ENCODE peak calls at places on chromosome 9, in eight cellular contexts. One of them, this sample, is unnamed.

GRCh38 chr9:128225770-128226753 is 22.9 kb downstream of the DNM1 start:
- DNase-seq in adrenal gland: no peak
- DNase-seq in left cardiac atrium: no peak
- DNase-seq in nephron progenitor cell: no peak
- DNase-seq in AG04449: no peak
- DNase-seq in activated CD8-positive, alpha-beta memory T cell treated with anti-CD3 and anti-CD28 coated beads for 1 hour: no peak
- DNase-seq in NCI-H510A treated with DMSO at 0.1 percent for 48 hours: no peak
- DNase-seq in HCEC 1CT: no peak
- DNase-seq in this sample: no peak

GRCh38 chr9:86944974-86945867 is 2.1 kb downstream of the GAS1 start:
- DNase-seq in HCEC 1CT: peak
- DNase-seq in NCI-H510A treated with DMSO at 0.1 percent for 48 hours: no peak
- DNase-seq in nephron progenitor cell: peak
- DNase-seq in adrenal gland: no peak
- DNase-seq in AG04449: no peak
- DNase-seq in left cardiac atrium: peak
- DNase-seq in activated CD8-positive, alpha-beta memory T cell treated with anti-CD3 and anti-CD28 coated beads for 1 hour: no peak
- DNase-seq in this sample: peak

GRCh38 chr9:28650327-28650726 is 1077.0 kb upstream of the C9orf72 start:
- DNase-seq in left cardiac atrium: no peak
- DNase-seq in AG04449: no peak
- DNase-seq in HCEC 1CT: no peak
- DNase-seq in adrenal gland: no peak
- DNase-seq in NCI-H510A treated with DMSO at 0.1 percent for 48 hours: no peak
- DNase-seq in nephron progenitor cell: no peak
- DNase-seq in activated CD8-positive, alpha-beta memory T cell treated with anti-CD3 and anti-CD28 coated beads for 1 hour: no peak
- DNase-seq in this sample: no peak

GRCh38 chr9:81132796-81133195 is 556.6 kb downstream of the TLE1 start:
- DNase-seq in HCEC 1CT: no peak
- DNase-seq in left cardiac atrium: no peak
- DNase-seq in NCI-H510A treated with DMSO at 0.1 percent for 48 hours: no peak
- DNase-seq in nephron progenitor cell: no peak
- DNase-seq in AG04449: no peak
- DNase-seq in activated CD8-positive, alpha-beta memory T cell treated with anti-CD3 and anti-CD28 coated beads for 1 hour: no peak
- DNase-seq in adrenal gland: no peak
- DNase-seq in this sample: no peak

GRCh38 chr9:34170252-34170915 is 8.5 kb upstream of the UBAP1 start:
- DNase-seq in HCEC 1CT: no peak
- DNase-seq in activated CD8-positive, alpha-beta memory T cell treated with anti-CD3 and anti-CD28 coated beads for 1 hour: no peak
- DNase-seq in left cardiac atrium: no peak
- DNase-seq in adrenal gland: no peak
- DNase-seq in nephron progenitor cell: no peak
- DNase-seq in NCI-H510A treated with DMSO at 0.1 percent for 48 hours: no peak
- DNase-seq in AG04449: no peak
- DNase-seq in this sample: peak

GRCh38 chr9:110143969-110144545 is 63.9 kb downstream of the C9orf152 start:
- DNase-seq in nephron progenitor cell: no peak
- DNase-seq in activated CD8-positive, alpha-beta memory T cell treated with anti-CD3 and anti-CD28 coated beads for 1 hour: no peak
- DNase-seq in left cardiac atrium: no peak
- DNase-seq in adrenal gland: no peak
- DNase-seq in HCEC 1CT: no peak
- DNase-seq in NCI-H510A treated with DMSO at 0.1 percent for 48 hours: no peak
- DNase-seq in AG04449: no peak
- DNase-seq in this sample: no peak

GRCh38 chr9:133716564-133717112 is 21.5 kb downstream of the SARDH start:
- DNase-seq in adrenal gland: no peak
- DNase-seq in activated CD8-positive, alpha-beta memory T cell treated with anti-CD3 and anti-CD28 coated beads for 1 hour: no peak
- DNase-seq in HCEC 1CT: no peak
- DNase-seq in left cardiac atrium: peak
- DNase-seq in NCI-H510A treated with DMSO at 0.1 percent for 48 hours: no peak
- DNase-seq in nephron progenitor cell: no peak
- DNase-seq in AG04449: no peak
- DNase-seq in this sample: peak

GRCh38 chr9:88531920-88532319 is 3.1 kb upstream of the NXNL2 start:
- DNase-seq in nephron progenitor cell: peak
- DNase-seq in AG04449: no peak
- DNase-seq in adrenal gland: no peak
- DNase-seq in left cardiac atrium: no peak
- DNase-seq in HCEC 1CT: no peak
- DNase-seq in NCI-H510A treated with DMSO at 0.1 percent for 48 hours: no peak
- DNase-seq in activated CD8-positive, alpha-beta memory T cell treated with anti-CD3 and anti-CD28 coated beads for 1 hour: no peak
- DNase-seq in this sample: no peak

GRCh38 chr9:109290385-109290784 is 30.5 kb downstream of the EPB41L4B start:
- DNase-seq in adrenal gland: no peak
- DNase-seq in left cardiac atrium: no peak
- DNase-seq in NCI-H510A treated with DMSO at 0.1 percent for 48 hours: no peak
- DNase-seq in HCEC 1CT: no peak
- DNase-seq in nephron progenitor cell: no peak
- DNase-seq in activated CD8-positive, alpha-beta memory T cell treated with anti-CD3 and anti-CD28 coated beads for 1 hour: no peak
- DNase-seq in AG04449: no peak
- DNase-seq in this sample: no peak

GRCh38 chr9:103304797-103305196 is 309.7 kb downstream of the CYLC2 start:
- DNase-seq in NCI-H510A treated with DMSO at 0.1 percent for 48 hours: no peak
- DNase-seq in activated CD8-positive, alpha-beta memory T cell treated with anti-CD3 and anti-CD28 coated beads for 1 hour: no peak
- DNase-seq in HCEC 1CT: no peak
- DNase-seq in left cardiac atrium: no peak
- DNase-seq in AG04449: no peak
- DNase-seq in nephron progenitor cell: no peak
- DNase-seq in adrenal gland: no peak
- DNase-seq in this sample: no peak

GRCh38 chr9:18452276-18452675 is 21.7 kb upstream of the ADAMTSL1 start:
- DNase-seq in HCEC 1CT: no peak
- DNase-seq in left cardiac atrium: no peak
- DNase-seq in AG04449: no peak
- DNase-seq in activated CD8-positive, alpha-beta memory T cell treated with anti-CD3 and anti-CD28 coated beads for 1 hour: no peak
- DNase-seq in NCI-H510A treated with DMSO at 0.1 percent for 48 hours: no peak
- DNase-seq in nephron progenitor cell: no peak
- DNase-seq in adrenal gland: no peak
- DNase-seq in this sample: no peak

GRCh38 chr9:84266087-84266561 is 74.4 kb downstream of the SLC28A3 start:
- DNase-seq in left cardiac atrium: no peak
- DNase-seq in AG04449: no peak
- DNase-seq in adrenal gland: peak
- DNase-seq in activated CD8-positive, alpha-beta memory T cell treated with anti-CD3 and anti-CD28 coated beads for 1 hour: no peak
- DNase-seq in nephron progenitor cell: no peak
- DNase-seq in HCEC 1CT: no peak
- DNase-seq in NCI-H510A treated with DMSO at 0.1 percent for 48 hours: peak
- DNase-seq in this sample: no peak

GRCh38 chr9:21684831-21685362 is 117.5 kb upstream of the MTAP start:
- DNase-seq in nephron progenitor cell: no peak
- DNase-seq in activated CD8-positive, alpha-beta memory T cell treated with anti-CD3 and anti-CD28 coated beads for 1 hour: no peak
- DNase-seq in AG04449: no peak
- DNase-seq in adrenal gland: no peak
- DNase-seq in left cardiac atrium: no peak
- DNase-seq in HCEC 1CT: peak
- DNase-seq in NCI-H510A treated with DMSO at 0.1 percent for 48 hours: no peak
- DNase-seq in this sample: no peak

GRCh38 chr9:77375956-77376532 is 198.7 kb downstream of the VPS13A start:
- DNase-seq in left cardiac atrium: no peak
- DNase-seq in adrenal gland: no peak
- DNase-seq in NCI-H510A treated with DMSO at 0.1 percent for 48 hours: no peak
- DNase-seq in AG04449: no peak
- DNase-seq in activated CD8-positive, alpha-beta memory T cell treated with anti-CD3 and anti-CD28 coated beads for 1 hour: no peak
- DNase-seq in nephron progenitor cell: no peak
- DNase-seq in HCEC 1CT: peak
- DNase-seq in this sample: no peak

GRCh38 chr9:87195306-87195705 is 248.0 kb upstream of the GAS1 start:
- DNase-seq in AG04449: no peak
- DNase-seq in NCI-H510A treated with DMSO at 0.1 percent for 48 hours: no peak
- DNase-seq in HCEC 1CT: peak
- DNase-seq in activated CD8-positive, alpha-beta memory T cell treated with anti-CD3 and anti-CD28 coated beads for 1 hour: no peak
- DNase-seq in adrenal gland: no peak
- DNase-seq in nephron progenitor cell: no peak
- DNase-seq in left cardiac atrium: no peak
- DNase-seq in this sample: no peak

GRCh38 chr9:115202960-115203751 is 85.2 kb upstream of the TNC start:
- DNase-seq in AG04449: peak
- DNase-seq in activated CD8-positive, alpha-beta memory T cell treated with anti-CD3 and anti-CD28 coated beads for 1 hour: no peak
- DNase-seq in left cardiac atrium: peak
- DNase-seq in NCI-H510A treated with DMSO at 0.1 percent for 48 hours: no peak
- DNase-seq in adrenal gland: peak
- DNase-seq in HCEC 1CT: peak
- DNase-seq in nephron progenitor cell: no peak
- DNase-seq in this sample: no peak

GRCh38 chr9:135857843-135858242 is 49.5 kb downstream of the CAMSAP1 start:
- DNase-seq in AG04449: no peak
- DNase-seq in NCI-H510A treated with DMSO at 0.1 percent for 48 hours: no peak
- DNase-seq in activated CD8-positive, alpha-beta memory T cell treated with anti-CD3 and anti-CD28 coated beads for 1 hour: no peak
- DNase-seq in nephron progenitor cell: no peak
- DNase-seq in left cardiac atrium: no peak
- DNase-seq in adrenal gland: no peak
- DNase-seq in HCEC 1CT: no peak
- DNase-seq in this sample: no peak

GRCh38 chr9:16680965-16681658 is 189.4 kb downstream of the BNC2 start:
- DNase-seq in HCEC 1CT: peak
- DNase-seq in nephron progenitor cell: no peak
- DNase-seq in AG04449: no peak
- DNase-seq in left cardiac atrium: no peak
- DNase-seq in NCI-H510A treated with DMSO at 0.1 percent for 48 hours: no peak
- DNase-seq in activated CD8-positive, alpha-beta memory T cell treated with anti-CD3 and anti-CD28 coated beads for 1 hour: no peak
- DNase-seq in adrenal gland: no peak
- DNase-seq in this sample: no peak

GRCh38 chr9:21836437-21837161 is 34.2 kb downstream of the MTAP start:
- DNase-seq in left cardiac atrium: no peak
- DNase-seq in adrenal gland: no peak
- DNase-seq in HCEC 1CT: peak
- DNase-seq in AG04449: peak
- DNase-seq in NCI-H510A treated with DMSO at 0.1 percent for 48 hours: no peak
- DNase-seq in activated CD8-positive, alpha-beta memory T cell treated with anti-CD3 and anti-CD28 coated beads for 1 hour: no peak
- DNase-seq in nephron progenitor cell: no peak
- DNase-seq in this sample: no peak

GRCh38 chr9:80235752-80236151 is 664.0 kb downstream of the TLE4 start:
- DNase-seq in left cardiac atrium: no peak
- DNase-seq in AG04449: no peak
- DNase-seq in adrenal gland: no peak
- DNase-seq in HCEC 1CT: no peak
- DNase-seq in NCI-H510A treated with DMSO at 0.1 percent for 48 hours: no peak
- DNase-seq in nephron progenitor cell: no peak
- DNase-seq in activated CD8-positive, alpha-beta memory T cell treated with anti-CD3 and anti-CD28 coated beads for 1 hour: no peak
- DNase-seq in this sample: no peak

GRCh38 chr9:82191082-82191481 is 202.5 kb downstream of the SPATA31D1 start:
- DNase-seq in adrenal gland: no peak
- DNase-seq in AG04449: no peak
- DNase-seq in nephron progenitor cell: no peak
- DNase-seq in HCEC 1CT: no peak
- DNase-seq in NCI-H510A treated with DMSO at 0.1 percent for 48 hours: no peak
- DNase-seq in left cardiac atrium: no peak
- DNase-seq in activated CD8-positive, alpha-beta memory T cell treated with anti-CD3 and anti-CD28 coated beads for 1 hour: no peak
- DNase-seq in this sample: no peak

GRCh38 chr9:16410601-16411285 is 459.7 kb downstream of the BNC2 start:
- DNase-seq in HCEC 1CT: peak
- DNase-seq in AG04449: no peak
- DNase-seq in left cardiac atrium: no peak
- DNase-seq in NCI-H510A treated with DMSO at 0.1 percent for 48 hours: no peak
- DNase-seq in nephron progenitor cell: no peak
- DNase-seq in activated CD8-positive, alpha-beta memory T cell treated with anti-CD3 and anti-CD28 coated beads for 1 hour: no peak
- DNase-seq in adrenal gland: no peak
- DNase-seq in this sample: no peak

GRCh38 chr9:136191549-136192286 is 13.2 kb downstream of the LHX3 start:
- DNase-seq in left cardiac atrium: no peak
- DNase-seq in HCEC 1CT: no peak
- DNase-seq in activated CD8-positive, alpha-beta memory T cell treated with anti-CD3 and anti-CD28 coated beads for 1 hour: no peak
- DNase-seq in NCI-H510A treated with DMSO at 0.1 percent for 48 hours: no peak
- DNase-seq in nephron progenitor cell: no peak
- DNase-seq in adrenal gland: no peak
- DNase-seq in AG04449: no peak
- DNase-seq in this sample: no peak

GRCh38 chr9:79768199-79768598 is 196.4 kb downstream of the TLE4 start:
- DNase-seq in NCI-H510A treated with DMSO at 0.1 percent for 48 hours: no peak
- DNase-seq in activated CD8-positive, alpha-beta memory T cell treated with anti-CD3 and anti-CD28 coated beads for 1 hour: no peak
- DNase-seq in left cardiac atrium: no peak
- DNase-seq in HCEC 1CT: no peak
- DNase-seq in nephron progenitor cell: no peak
- DNase-seq in adrenal gland: no peak
- DNase-seq in AG04449: no peak
- DNase-seq in this sample: no peak

GRCh38 chr9:131625848-131626670 is 80.7 kb downstream of the PRRT1B start:
- DNase-seq in adrenal gland: peak
- DNase-seq in NCI-H510A treated with DMSO at 0.1 percent for 48 hours: no peak
- DNase-seq in AG04449: no peak
- DNase-seq in activated CD8-positive, alpha-beta memory T cell treated with anti-CD3 and anti-CD28 coated beads for 1 hour: no peak
- DNase-seq in HCEC 1CT: no peak
- DNase-seq in left cardiac atrium: no peak
- DNase-seq in nephron progenitor cell: no peak
- DNase-seq in this sample: no peak

GRCh38 chr9:129038109-129038852 is 1.9 kb downstream of the MIGA2 start:
- DNase-seq in AG04449: no peak
- DNase-seq in left cardiac atrium: peak
- DNase-seq in NCI-H510A treated with DMSO at 0.1 percent for 48 hours: no peak
- DNase-seq in HCEC 1CT: no peak
- DNase-seq in nephron progenitor cell: no peak
- DNase-seq in activated CD8-positive, alpha-beta memory T cell treated with anti-CD3 and anti-CD28 coated beads for 1 hour: no peak
- DNase-seq in adrenal gland: peak
- DNase-seq in this sample: peak

GRCh38 chr9:113558632-113559502 is 95.3 kb downstream of the RGS3 start:
- DNase-seq in NCI-H510A treated with DMSO at 0.1 percent for 48 hours: no peak
- DNase-seq in HCEC 1CT: peak
- DNase-seq in nephron progenitor cell: no peak
- DNase-seq in AG04449: no peak
- DNase-seq in adrenal gland: peak
- DNase-seq in activated CD8-positive, alpha-beta memory T cell treated with anti-CD3 and anti-CD28 coated beads for 1 hour: no peak
- DNase-seq in left cardiac atrium: peak
- DNase-seq in this sample: peak

GRCh38 chr9:70455993-70456704 is 41.7 kb upstream of the KLF9 start:
- DNase-seq in left cardiac atrium: no peak
- DNase-seq in adrenal gland: no peak
- DNase-seq in HCEC 1CT: no peak
- DNase-seq in AG04449: no peak
- DNase-seq in NCI-H510A treated with DMSO at 0.1 percent for 48 hours: no peak
- DNase-seq in activated CD8-positive, alpha-beta memory T cell treated with anti-CD3 and anti-CD28 coated beads for 1 hour: no peak
- DNase-seq in nephron progenitor cell: no peak
- DNase-seq in this sample: no peak

GRCh38 chr9:129487658-129488483 is 133.0 kb downstream of the C9orf50 start:
- DNase-seq in AG04449: no peak
- DNase-seq in adrenal gland: peak
- DNase-seq in NCI-H510A treated with DMSO at 0.1 percent for 48 hours: no peak
- DNase-seq in left cardiac atrium: peak
- DNase-seq in HCEC 1CT: peak
- DNase-seq in activated CD8-positive, alpha-beta memory T cell treated with anti-CD3 and anti-CD28 coated beads for 1 hour: no peak
- DNase-seq in nephron progenitor cell: no peak
- DNase-seq in this sample: peak

GRCh38 chr9:113178087-113178486 is 27.3 kb downstream of the SLC31A2 start:
- DNase-seq in nephron progenitor cell: no peak
- DNase-seq in HCEC 1CT: peak
- DNase-seq in activated CD8-positive, alpha-beta memory T cell treated with anti-CD3 and anti-CD28 coated beads for 1 hour: no peak
- DNase-seq in AG04449: no peak
- DNase-seq in left cardiac atrium: no peak
- DNase-seq in adrenal gland: no peak
- DNase-seq in NCI-H510A treated with DMSO at 0.1 percent for 48 hours: no peak
- DNase-seq in this sample: no peak

GRCh38 chr9:129176786-129177442 is 1.1 kb downstream of the IER5L start:
- DNase-seq in AG04449: no peak
- DNase-seq in nephron progenitor cell: peak
- DNase-seq in NCI-H510A treated with DMSO at 0.1 percent for 48 hours: no peak
- DNase-seq in adrenal gland: peak
- DNase-seq in left cardiac atrium: peak
- DNase-seq in HCEC 1CT: peak
- DNase-seq in activated CD8-positive, alpha-beta memory T cell treated with anti-CD3 and anti-CD28 coated beads for 1 hour: no peak
- DNase-seq in this sample: peak

GRCh38 chr9:82183181-82183860 is 194.7 kb downstream of the SPATA31D1 start:
- DNase-seq in nephron progenitor cell: no peak
- DNase-seq in left cardiac atrium: no peak
- DNase-seq in adrenal gland: no peak
- DNase-seq in NCI-H510A treated with DMSO at 0.1 percent for 48 hours: no peak
- DNase-seq in AG04449: no peak
- DNase-seq in HCEC 1CT: no peak
- DNase-seq in activated CD8-positive, alpha-beta memory T cell treated with anti-CD3 and anti-CD28 coated beads for 1 hour: no peak
- DNase-seq in this sample: no peak

GRCh38 chr9:96436456-96437126 is 13.4 kb upstream of the HABP4 start:
- DNase-seq in activated CD8-positive, alpha-beta memory T cell treated with anti-CD3 and anti-CD28 coated beads for 1 hour: no peak
- DNase-seq in left cardiac atrium: no peak
- DNase-seq in NCI-H510A treated with DMSO at 0.1 percent for 48 hours: no peak
- DNase-seq in adrenal gland: no peak
- DNase-seq in nephron progenitor cell: no peak
- DNase-seq in AG04449: no peak
- DNase-seq in HCEC 1CT: no peak
- DNase-seq in this sample: no peak

GRCh38 chr9:94586814-94587213 is 6.8 kb downstream of the FBP2 start:
- DNase-seq in adrenal gland: no peak
- DNase-seq in AG04449: no peak
- DNase-seq in left cardiac atrium: no peak
- DNase-seq in HCEC 1CT: peak
- DNase-seq in nephron progenitor cell: no peak
- DNase-seq in NCI-H510A treated with DMSO at 0.1 percent for 48 hours: no peak
- DNase-seq in activated CD8-positive, alpha-beta memory T cell treated with anti-CD3 and anti-CD28 coated beads for 1 hour: no peak
- DNase-seq in this sample: no peak